ENCODE peak calls at places on chromosomes 1 and 21, in seven cellular contexts. One of them, this sample, is unnamed. For H3K36me3, the result is how much of the 10 kb centered on the place peaks cover.

GRCh38 chr1:58858344-58858673 is 74.5 kb upstream of the JUN start:
- DNase-seq in CD8-positive, alpha-beta T cell: no peak
- DNase-seq in OCI-LY7: peak
- DNase-seq in suprapubic skin: no peak
- DNase-seq in tibial artery: no peak
- DNase-seq in heart right ventricle: no peak
- DNase-seq in upper lobe of right lung: no peak
- DNase-seq in this sample: no peak

GRCh38 chr1:81681104-81681503 is 119.6 kb upstream of the ADGRL2 start:
- DNase-seq in CD8-positive, alpha-beta T cell: no peak
- DNase-seq in OCI-LY7: no peak
- DNase-seq in suprapubic skin: no peak
- DNase-seq in tibial artery: no peak
- DNase-seq in heart right ventricle: no peak
- DNase-seq in upper lobe of right lung: no peak
- DNase-seq in this sample: no peak

GRCh38 chr1:2394220-2394619 is 2.6 kb downstream of the RER1 start:
- DNase-seq in CD8-positive, alpha-beta T cell: no peak
- DNase-seq in OCI-LY7: no peak
- DNase-seq in suprapubic skin: no peak
- DNase-seq in tibial artery: no peak
- DNase-seq in heart right ventricle: no peak
- DNase-seq in upper lobe of right lung: no peak
- DNase-seq in this sample: no peak

GRCh38 chr1:235588916-235589515 is 60.6 kb downstream of the GNG4 start:
- DNase-seq in CD8-positive, alpha-beta T cell: no peak
- DNase-seq in OCI-LY7: peak
- DNase-seq in suprapubic skin: no peak
- DNase-seq in tibial artery: no peak
- DNase-seq in heart right ventricle: no peak
- DNase-seq in upper lobe of right lung: peak
- DNase-seq in this sample: peak

GRCh38 chr1:60596791-60597748 is 485.3 kb upstream of the NFIA start:
- DNase-seq in CD8-positive, alpha-beta T cell: no peak
- DNase-seq in OCI-LY7: no peak
- DNase-seq in suprapubic skin: no peak
- DNase-seq in tibial artery: no peak
- DNase-seq in heart right ventricle: no peak
- DNase-seq in upper lobe of right lung: no peak
- DNase-seq in this sample: no peak

GRCh38 chr1:240092301-240093119 is 827 bp downstream of the FMN2 start:
- DNase-seq in CD8-positive, alpha-beta T cell: no peak
- DNase-seq in OCI-LY7: no peak
- DNase-seq in suprapubic skin: no peak
- DNase-seq in tibial artery: no peak
- DNase-seq in heart right ventricle: no peak
- DNase-seq in upper lobe of right lung: no peak
- DNase-seq in this sample: no peak

GRCh38 chr1:218351617-218352438 is 6.7 kb downstream of the TGFB2 start:
- DNase-seq in CD8-positive, alpha-beta T cell: no peak
- DNase-seq in OCI-LY7: no peak
- DNase-seq in suprapubic skin: no peak
- DNase-seq in tibial artery: peak
- DNase-seq in heart right ventricle: peak
- DNase-seq in upper lobe of right lung: no peak
- DNase-seq in this sample: no peak

GRCh38 chr1:91872560-91873081 is 13.3 kb downstream of the TGFBR3 start:
- DNase-seq in CD8-positive, alpha-beta T cell: no peak
- DNase-seq in OCI-LY7: no peak
- DNase-seq in suprapubic skin: no peak
- DNase-seq in tibial artery: no peak
- DNase-seq in heart right ventricle: no peak
- DNase-seq in upper lobe of right lung: no peak
- DNase-seq in this sample: no peak

GRCh38 chr21:35043549-35043948 is 5.6 kb downstream of the RUNX1 start:
- DNase-seq in CD8-positive, alpha-beta T cell: no peak
- DNase-seq in OCI-LY7: peak
- DNase-seq in suprapubic skin: no peak
- DNase-seq in tibial artery: no peak
- DNase-seq in heart right ventricle: no peak
- DNase-seq in upper lobe of right lung: no peak
- DNase-seq in this sample: peak

GRCh38 chr1:222924140-222924706 is 109.4 kb downstream of the DISP1 start:
- DNase-seq in CD8-positive, alpha-beta T cell: no peak
- DNase-seq in OCI-LY7: no peak
- DNase-seq in suprapubic skin: no peak
- DNase-seq in tibial artery: no peak
- DNase-seq in heart right ventricle: no peak
- DNase-seq in upper lobe of right lung: no peak
- DNase-seq in this sample: no peak

GRCh38 chr1:151915066-151915686 is 5.9 kb upstream of the THEM4 start:
- DNase-seq in CD8-positive, alpha-beta T cell: no peak
- DNase-seq in OCI-LY7: no peak
- DNase-seq in suprapubic skin: no peak
- DNase-seq in tibial artery: no peak
- DNase-seq in heart right ventricle: no peak
- DNase-seq in upper lobe of right lung: no peak
- DNase-seq in this sample: no peak

GRCh38 chr1:117932576-117932975 is 3.0 kb downstream of the WDR3 start:
- DNase-seq in CD8-positive, alpha-beta T cell: no peak
- DNase-seq in OCI-LY7: no peak
- DNase-seq in suprapubic skin: no peak
- DNase-seq in tibial artery: no peak
- DNase-seq in heart right ventricle: no peak
- DNase-seq in upper lobe of right lung: no peak
- DNase-seq in this sample: no peak
- TF ChIP-seq CTCF in CD8-positive, alpha-beta T cell: no peak
- TF ChIP-seq CTCF in OCI-LY7: no peak
- TF ChIP-seq CTCF in suprapubic skin: no peak
- TF ChIP-seq CTCF in tibial artery: no peak
- TF ChIP-seq CTCF in heart right ventricle: no peak
- TF ChIP-seq CTCF in upper lobe of right lung: no peak
- TF ChIP-seq CTCF in this sample: no peak

GRCh38 chr1:150889650-150890416 is 2.9 kb downstream of the CTXND2 start:
- DNase-seq in CD8-positive, alpha-beta T cell: no peak
- DNase-seq in OCI-LY7: no peak
- DNase-seq in suprapubic skin: no peak
- DNase-seq in tibial artery: no peak
- DNase-seq in heart right ventricle: no peak
- DNase-seq in upper lobe of right lung: no peak
- DNase-seq in this sample: peak

GRCh38 chr1:150893336-150893913 is 6.5 kb downstream of the CTXND2 start:
- DNase-seq in CD8-positive, alpha-beta T cell: no peak
- DNase-seq in OCI-LY7: no peak
- DNase-seq in suprapubic skin: no peak
- DNase-seq in tibial artery: no peak
- DNase-seq in heart right ventricle: no peak
- DNase-seq in upper lobe of right lung: no peak
- DNase-seq in this sample: no peak

DNA sequence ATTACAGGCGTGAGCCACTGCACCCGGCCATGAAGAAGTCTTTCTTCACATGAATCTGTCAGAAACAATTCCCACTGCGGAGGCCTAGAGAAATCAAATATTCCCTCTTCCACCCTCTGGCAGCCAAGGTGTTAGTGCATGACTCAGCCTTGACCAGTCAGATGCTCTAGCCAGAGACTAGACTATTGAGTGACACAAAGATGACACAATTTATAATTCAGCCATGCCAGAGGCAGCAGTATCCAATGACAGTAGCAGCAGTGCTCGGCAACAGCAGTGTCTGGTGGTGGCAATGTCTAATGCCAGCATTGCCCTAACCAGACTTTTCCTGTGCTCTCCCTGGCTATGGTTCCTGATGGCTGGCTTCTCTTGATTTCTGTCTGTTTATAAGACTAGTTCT is 8.7 kb downstream of the CTXND2 start:
- DNase-seq in CD8-positive, alpha-beta T cell: no peak
- DNase-seq in OCI-LY7: no peak
- DNase-seq in suprapubic skin: no peak
- DNase-seq in tibial artery: no peak
- DNase-seq in heart right ventricle: no peak
- DNase-seq in upper lobe of right lung: no peak
- DNase-seq in this sample: no peak
- H3K36me3 ChIP-seq in CD8-positive, alpha-beta T cell: under half
- H3K36me3 ChIP-seq in OCI-LY7: under half
- H3K36me3 ChIP-seq in suprapubic skin: under half
- H3K36me3 ChIP-seq in tibial artery: under half
- H3K36me3 ChIP-seq in heart right ventricle: under half
- H3K36me3 ChIP-seq in upper lobe of right lung: under half
- H3K36me3 ChIP-seq in this sample: under half

GRCh38 chr1:79592707-79593106 is 586.2 kb upstream of the ADGRL4 start:
- DNase-seq in CD8-positive, alpha-beta T cell: no peak
- DNase-seq in OCI-LY7: no peak
- DNase-seq in suprapubic skin: no peak
- DNase-seq in tibial artery: no peak
- DNase-seq in heart right ventricle: no peak
- DNase-seq in upper lobe of right lung: no peak
- DNase-seq in this sample: no peak

GRCh38 chr1:79588719-79589118 is 582.2 kb upstream of the ADGRL4 start:
- DNase-seq in CD8-positive, alpha-beta T cell: no peak
- DNase-seq in OCI-LY7: no peak
- DNase-seq in suprapubic skin: no peak
- DNase-seq in tibial artery: no peak
- DNase-seq in heart right ventricle: no peak
- DNase-seq in upper lobe of right lung: no peak
- DNase-seq in this sample: no peak

GRCh38 chr1:79587229-79587628 is 580.7 kb upstream of the ADGRL4 start:
- DNase-seq in CD8-positive, alpha-beta T cell: no peak
- DNase-seq in OCI-LY7: no peak
- DNase-seq in suprapubic skin: no peak
- DNase-seq in tibial artery: no peak
- DNase-seq in heart right ventricle: no peak
- DNase-seq in upper lobe of right lung: no peak
- DNase-seq in this sample: no peak
- TF ChIP-seq CTCF in CD8-positive, alpha-beta T cell: no peak
- TF ChIP-seq CTCF in OCI-LY7: no peak
- TF ChIP-seq CTCF in suprapubic skin: no peak
- TF ChIP-seq CTCF in tibial artery: no peak
- TF ChIP-seq CTCF in heart right ventricle: no peak
- TF ChIP-seq CTCF in upper lobe of right lung: no peak
- TF ChIP-seq CTCF in this sample: no peak

DNA sequence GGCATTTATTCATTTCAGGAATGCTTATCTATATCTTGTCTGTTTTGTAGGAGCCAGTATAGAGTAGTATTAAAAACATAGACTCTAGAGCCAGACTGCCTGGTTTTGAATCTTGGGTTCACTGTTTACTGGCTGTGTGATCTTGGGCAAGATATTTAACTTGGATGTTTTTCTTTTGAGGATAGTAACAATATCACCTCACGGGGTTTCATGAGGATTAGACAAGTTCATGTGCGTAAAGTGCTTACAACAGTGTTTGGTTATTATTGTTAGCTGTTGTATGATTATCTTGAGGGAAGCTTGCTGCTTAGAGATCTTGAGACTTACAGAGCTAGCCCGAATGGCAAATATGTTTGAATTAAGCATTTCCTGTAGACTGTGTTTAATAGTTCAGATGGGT is 40.2 kb downstream of the WNT4 start:
- DNase-seq in CD8-positive, alpha-beta T cell: no peak
- DNase-seq in OCI-LY7: no peak
- DNase-seq in suprapubic skin: no peak
- DNase-seq in tibial artery: no peak
- DNase-seq in heart right ventricle: no peak
- DNase-seq in upper lobe of right lung: no peak
- DNase-seq in this sample: no peak
- H3K36me3 ChIP-seq in CD8-positive, alpha-beta T cell: under half
- H3K36me3 ChIP-seq in OCI-LY7: half or more
- H3K36me3 ChIP-seq in suprapubic skin: under half
- H3K36me3 ChIP-seq in tibial artery: under half
- H3K36me3 ChIP-seq in heart right ventricle: under half
- H3K36me3 ChIP-seq in upper lobe of right lung: under half
- H3K36me3 ChIP-seq in this sample: under half

This sample was measured in GM06990.